ENCODE peak calls at places on chromosome 19, in ten cellular contexts. G is tibial artery; E is HCT116; N is left ventricle myocardium inferior; I is fibroblast of lung; F is neural progenitor cell; Q is Peyer's patch; K is CD8-positive, alpha-beta T cell; P is GM23338; Z is prostate gland. J is an unnamed sample.
A peak's percentile ranks its signal among the peaks of the same experiment; 100 is the strongest.

GRCh38 chr19:49978324-49978723 is 17.4 kb upstream of the SIGLEC11 start:
- DNase-seq in Q (no peak), K (no peak), I (no peak), F (no peak), E (no peak), Z (no peak), G (no peak), N (no peak), P (no peak), J (no peak)

GRCh38 chr19:48330012-48330681 is 4.8 kb downstream of the EMP3 start:
- DNase-seq in E (no peak), F (peak; percentile 93), Q (peak; percentile 88), P (peak; percentile 95), K (peak; percentile 90), I (peak; percentile 48), Z (peak; percentile 83), N (peak; percentile 71), G (peak; percentile 28), J (no peak)

GRCh38 chr19:16588089-16588823 is 16.0 kb upstream of the SLC35E1 start:
- DNase-seq in F (no peak), E (no peak), P (peak; percentile 43), Z (peak; percentile 36), K (peak; percentile 80), G (no peak), Q (no peak), N (no peak), I (peak; percentile 50), J (no peak)

GRCh38 chr19:35901854-35902661 is at the start of gene HCST:
- DNase-seq in I (peak; percentile 75), K (peak; percentile 68), Z (no peak), G (no peak), Q (no peak), F (no peak), E (no peak), N (no peak), P (no peak), J (no peak)

GRCh38 chr19:28519950-28520861 is 692.7 kb downstream of the UQCRFS1 start:
- DNase-seq in N (no peak), F (peak; percentile 17), E (no peak), G (no peak), I (peak; percentile 72), Q (no peak), K (no peak), Z (no peak), P (no peak), J (no peak)

GRCh38 chr19:2578391-2578826 is 102.5 kb downstream of the GADD45B start:
- DNase-seq in Q (peak; percentile 55), K (no peak), E (no peak), I (peak; percentile 79), P (peak; percentile 69), G (peak; percentile 47), N (peak; percentile 38), F (peak; percentile 43), Z (peak; percentile 55), J (no peak)

GRCh38 chr19:47381653-47382279 is 32.7 kb downstream of the DHX34 start:
- DNase-seq in P (no peak), Z (no peak), N (no peak), Q (no peak), K (no peak), G (no peak), I (no peak), E (no peak), F (no peak), J (no peak)

GRCh38 chr19:46068345-46069258 is 27.8 kb upstream of the IGFL4 start:
- DNase-seq in Z (no peak), I (peak; percentile 95), E (peak; percentile 89), K (no peak), G (no peak), P (no peak), Q (no peak), N (no peak), F (no peak), J (peak; percentile 83)

GRCh38 chr19:12364391-12365093 is 941 bp downstream of the ZNF442 start:
- DNase-seq in G (peak; percentile 20), P (peak; percentile 30), K (no peak), I (peak; percentile 10), F (peak; percentile 33), N (peak; percentile 15), E (no peak), Z (peak; percentile 6), Q (peak; percentile 51), J (no peak)

DNA sequence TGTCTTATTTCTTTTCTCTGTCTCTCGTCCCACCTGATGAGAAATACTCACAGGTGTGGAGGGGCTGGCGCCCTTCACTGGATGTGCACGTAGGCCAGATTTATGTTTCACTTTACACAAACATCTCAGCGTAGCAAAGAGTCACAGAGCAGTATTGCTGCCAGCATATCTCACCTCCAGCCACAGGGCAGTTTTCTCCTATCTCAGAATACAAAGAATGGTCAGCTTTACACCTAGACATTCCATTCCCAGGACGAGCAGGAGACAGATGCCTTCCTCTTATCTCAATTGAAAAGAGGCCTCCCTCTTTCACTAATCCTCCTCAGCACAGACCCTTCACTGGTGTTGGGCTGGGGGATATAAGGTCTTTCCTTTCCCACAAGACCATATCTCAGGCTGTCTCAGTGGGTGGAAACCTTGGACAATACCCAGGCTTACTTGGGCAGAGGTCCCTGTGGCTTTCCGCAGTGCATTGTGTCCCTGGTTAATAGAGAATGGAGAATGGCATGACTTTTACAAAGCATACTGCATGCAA is 7.2 kb upstream of the ZNF611 start:
- DNase-seq in P (no peak), I (no peak), Z (no peak), F (peak; percentile 62), G (no peak), K (no peak), E (no peak), Q (no peak), N (no peak), J (no peak)
- H3K4me3 ChIP-seq in P (no peak overlapping the region), I (no peak overlapping the region), Z (no peak overlapping the region), F (no peak overlapping the region), G (no peak overlapping the region), K (no peak overlapping the region), E (no peak overlapping the region), Q (no peak overlapping the region), N (no peak overlapping the region), J (no peak overlapping the region)

GRCh38 chr19:3610745-3611717 is 4.4 kb upstream of the TBXA2R start:
- DNase-seq in I (no peak), Z (no peak), F (no peak), K (no peak), E (no peak), G (no peak), Q (no peak), P (no peak), N (no peak), J (peak; percentile 48)
- TF ChIP-seq CTCF in I (no peak), Z (no peak), F (no peak), K (no peak), E (no peak), G (no peak), Q (no peak), P (no peak), N (no peak), J (no peak)

GRCh38 chr19:19426799-19427198 is 21.3 kb downstream of the GATAD2A start:
- DNase-seq in F (no peak), Q (no peak), Z (no peak), I (no peak), N (no peak), K (no peak), G (no peak), E (no peak), P (no peak), J (no peak)
- H3K4me1 ChIP-seq in F (peaks cover 18% of the 10 kb centered on the region), Q (no peaks in the 10 kb centered on the region), Z (no peaks in the 10 kb centered on the region), I (no peaks in the 10 kb centered on the region), N (peaks cover 62% of the 10 kb centered on the region), K (peaks cover 61% of the 10 kb centered on the region), G (peaks cover 36% of the 10 kb centered on the region), E (no peaks in the 10 kb centered on the region), P (peaks cover 33% of the 10 kb centered on the region), J (no peaks in the 10 kb centered on the region)

DNA sequence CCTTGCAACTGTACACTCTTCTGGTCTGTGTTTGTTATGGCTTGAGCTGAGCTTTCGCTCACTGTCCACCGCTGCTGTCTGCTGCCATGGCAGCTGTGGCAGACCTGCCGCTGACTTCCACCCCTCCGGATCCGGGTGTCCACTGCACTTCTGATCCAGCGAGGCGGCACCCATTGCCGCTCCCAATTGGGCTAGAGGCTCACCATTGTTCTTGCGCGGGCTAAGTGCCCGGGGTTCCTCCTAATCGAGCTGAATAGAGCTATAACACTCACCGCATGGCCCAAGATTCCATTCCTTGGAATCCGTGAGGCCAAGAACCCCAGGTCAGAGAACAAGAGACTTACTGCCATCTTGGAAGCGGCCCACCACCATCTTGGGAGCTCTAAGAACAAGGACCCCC is 2.2 kb upstream of the PSMC4 start:
- DNase-seq in Q (no peak), K (no peak), P (no peak), Z (no peak), N (no peak), I (no peak), F (no peak), E (no peak), G (no peak), J (no peak)
- H3K4me3 ChIP-seq in Q (no peak overlapping the region), K (no peak overlapping the region), P (no peak overlapping the region), Z (no peak overlapping the region), N (no peak overlapping the region), I (no peak overlapping the region), F (no peak overlapping the region), E (no peak overlapping the region), G (no peak overlapping the region), J (no peak overlapping the region)

GRCh38 chr19:18342090-18342632 is 1.8 kb downstream of the PGPEP1 start:
- DNase-seq in F (no peak), K (no peak), N (no peak), E (no peak), G (no peak), Q (no peak), I (no peak), P (no peak), Z (no peak), J (no peak)

GRCh38 chr19:18338471-18339001 is 1.9 kb upstream of the PGPEP1 start:
- DNase-seq in G (no peak), N (no peak), E (no peak), Z (no peak), F (no peak), P (no peak), I (no peak), K (no peak), Q (no peak), J (no peak)

GRCh38 chr19:18340237-18340989 is at the start of gene PGPEP1:
- DNase-seq in G (peak; percentile 35), Q (peak; percentile 85), F (peak; percentile 89), I (peak; percentile 55), Z (peak; percentile 60), E (no peak), N (peak; percentile 83), K (peak; percentile 37), P (peak; percentile 87), J (no peak)

GRCh38 chr19:18339703-18340102 is 695 bp upstream of the PGPEP1 start:
- DNase-seq in N (no peak), K (no peak), F (peak; percentile 29), Q (no peak), G (no peak), Z (no peak), E (no peak), I (no peak), P (peak; percentile 74), J (no peak)

GRCh38 chr19:18340990-18341868 is 831 bp downstream of the PGPEP1 start:
- DNase-seq in P (peak; percentile 47), E (no peak), F (peak; percentile 39), N (peak; percentile 48), K (peak; percentile 74), Z (peak; percentile 51), I (peak; percentile 48), G (peak; percentile 52), Q (peak; percentile 88), J (no peak)
- TF ChIP-seq CTCF in P (peak; percentile 11), E (peak; percentile 10), F (no peak), N (peak; percentile 7), K (no peak), Z (peak; percentile 13), I (no peak), G (no peak), Q (no peak), J (no peak)

GRCh38 chr19:51294211-51294976 is 17.1 kb upstream of the IGLON5 start:
- DNase-seq in E (no peak), Q (no peak), Z (no peak), P (peak; percentile 36), I (no peak), F (peak; percentile 27), G (no peak), N (no peak), K (no peak), J (no peak)
- H3K4me1 ChIP-seq in E (no peaks in the 10 kb centered on the region), Q (no peaks in the 10 kb centered on the region), Z (no peaks in the 10 kb centered on the region), P (peaks cover 45% of the 10 kb centered on the region), I (no peaks in the 10 kb centered on the region), F (peaks cover 30% of the 10 kb centered on the region), G (no peaks in the 10 kb centered on the region), N (no peaks in the 10 kb centered on the region), K (no peaks in the 10 kb centered on the region), J (no peaks in the 10 kb centered on the region)

J was measured in RWPE2.